ENCODE peak calls at places on chromosome 1, in seven cellular contexts. Y, U, S, A, X, R and F are unnamed samples.
A peak's percentile ranks its signal among the peaks of the same experiment; 100 is the strongest.

GRCh38 chr1:199545780-199546179 is 481.7 kb upstream of the NR5A2 start:
- DNase-seq in Y (no peak), U (no peak), S (no peak), A (no peak), X (peak; percentile 64), R (no peak), F (no peak)

GRCh38 chr1:84887261-84887934 is 5.6 kb downstream of the LPAR3 start:
- DNase-seq in Y (no peak), U (no peak), S (no peak), A (no peak), X (no peak), R (peak; percentile 46), F (no peak)

GRCh38 chr1:111727056-111727455 is 12.1 kb downstream of the INKA2 start:
- DNase-seq in Y (no peak), U (no peak), S (no peak), A (no peak), X (no peak), R (no peak), F (no peak)

GRCh38 chr1:240888039-240888786 is 276.3 kb upstream of the GREM2 start:
- DNase-seq in Y (no peak), U (no peak), S (no peak), A (peak; percentile 36), X (peak; percentile 47), R (no peak), F (no peak)

GRCh38 chr1:113860891-113861290 is 10.6 kb downstream of the PTPN22 start:
- DNase-seq in Y (peak; percentile 57), U (no peak), S (no peak), A (no peak), X (no peak), R (peak; percentile 68), F (peak; percentile 28)

GRCh38 chr1:113253187-113253966 is 136.9 kb upstream of the MAGI3 start:
- DNase-seq in Y (no peak), U (no peak), S (no peak), A (no peak), X (no peak), R (no peak), F (no peak)

GRCh38 chr1:236471653-236472052 is 52.1 kb upstream of the LGALS8 start:
- DNase-seq in Y (no peak), U (no peak), S (no peak), A (no peak), X (no peak), R (no peak), F (no peak)

GRCh38 chr1:154263465-154264332 is 8.7 kb upstream of the HAX1 start:
- DNase-seq in Y (no peak), U (no peak), S (no peak), A (no peak), X (no peak), R (no peak), F (no peak)

GRCh38 chr1:51729824-51730284 is 113.0 kb downstream of the OSBPL9 start:
- DNase-seq in Y (no peak), U (no peak), S (no peak), A (no peak), X (peak; percentile 21), R (no peak), F (no peak)

GRCh38 chr1:223712856-223713494 is 636 bp downstream of the CAPN2 start:
- DNase-seq in Y (no peak), U (no peak), S (no peak), A (no peak), X (no peak), R (peak; percentile 53), F (no peak)

GRCh38 chr1:1337793-1338147 is 6.7 kb downstream of the TAS1R3 start:
- DNase-seq in Y (no peak), U (no peak), S (no peak), A (no peak), X (no peak), R (peak; percentile 47), F (no peak)

GRCh38 chr1:162023547-162024501 is at the start of gene OLFML2B:
- DNase-seq in Y (no peak), U (no peak), S (no peak), A (peak; percentile 61), X (peak; percentile 70), R (peak; percentile 89), F (no peak)

GRCh38 chr1:30405631-30406212 is 317.7 kb downstream of the MATN1 start:
- DNase-seq in Y (no peak), U (no peak), S (no peak), A (no peak), X (no peak), R (no peak), F (no peak)

GRCh38 chr1:27577504-27578188 is 26.3 kb downstream of the AHDC1 start:
- DNase-seq in Y (no peak), U (no peak), S (no peak), A (no peak), X (no peak), R (no peak), F (no peak)

GRCh38 chr1:198187973-198188588 is 31.3 kb downstream of the NEK7 start:
- DNase-seq in Y (no peak), U (no peak), S (no peak), A (no peak), X (no peak), R (no peak), F (no peak)